ENCODE peak calls at places on chromosomes 12 and 14, in nine cellular contexts. T is NCI-H345; E is brain pericyte; L is AG20443; J is sciatic nerve; D is neural progenitor cell; U is activated naive CD4-positive, alpha-beta T cell treated with Interleukin-2 at 50 U/mL for 16 hours; R is activated CD4-positive, CD25-positive, alpha-beta regulatory T cell treated with anti-CD3 and anti-CD28 coated beads, Interleukin-2, amount 50 U/mL, for 72 hours; C is body of pancreas. K is an unnamed sample.

GRCh38 chr12:122909442-122910288 is 13.7 kb upstream of the VPS37B start:
- DNase-seq in R (no peak), E (no peak), L (no peak), J (no peak), C (peak; percentile 30), D (peak; percentile 75), T (peak; percentile 87), U (no peak), K (peak; percentile 87)

GRCh38 chr12:447132-447531 is 12.6 kb upstream of the B4GALNT3 start:
- DNase-seq in L (no peak), D (no peak), C (no peak), R (no peak), E (no peak), U (no peak), T (no peak), J (no peak), K (no peak)

GRCh38 chr12:15220961-15221885 is at the start of gene RERG:
- DNase-seq in C (peak; percentile 78), L (peak; percentile 94), R (peak; percentile 81), E (peak; percentile 45), D (peak; percentile 94), J (peak; percentile 91), U (peak; percentile 72), T (peak; percentile 88), K (peak; percentile 84)

GRCh38 chr12:50258167-50258551 is 25.2 kb downstream of the LIMA1 start:
- DNase-seq in U (no peak), D (no peak), R (no peak), T (no peak), E (no peak), L (no peak), J (no peak), C (peak; percentile 37), K (peak; percentile 53)

GRCh38 chr12:117119592-117120198 is 20.5 kb upstream of the TESC start:
- DNase-seq in U (peak; percentile 18), J (no peak), C (peak; percentile 34), D (peak; percentile 73), R (no peak), L (no peak), T (peak; percentile 39), E (no peak), K (no peak)

GRCh38 chr12:62194616-62195015 is 65.6 kb upstream of the USP15 start:
- DNase-seq in D (no peak), E (no peak), U (no peak), J (no peak), T (no peak), C (no peak), L (peak; percentile 11), R (no peak), K (no peak)

GRCh38 chr12:124684971-124685688 is 117.7 kb upstream of the NCOR2 start:
- DNase-seq in R (no peak), D (no peak), L (peak; percentile 72), J (no peak), E (peak; percentile 87), U (no peak), T (no peak), C (no peak), K (peak; percentile 56)

GRCh38 chr14:32808574-32809098 is 130.0 kb upstream of the NPAS3 start:
- DNase-seq in R (no peak), L (peak; percentile 30), U (no peak), E (peak; percentile 67), T (peak; percentile 66), J (no peak), C (peak; percentile 32), D (no peak), K (no peak)

GRCh38 chr12:6338955-6339761 is 2.7 kb downstream of the TNFRSF1A start:
- DNase-seq in E (no peak), L (no peak), C (no peak), D (no peak), U (no peak), T (no peak), J (no peak), R (no peak), K (no peak)

GRCh38 chr12:15754233-15754632 is 35.0 kb downstream of the EPS8 start:
- DNase-seq in D (no peak), U (no peak), L (peak; percentile 21), E (no peak), J (no peak), T (no peak), C (no peak), R (no peak), K (no peak)

GRCh38 chr14:81557137-81557536 is 23.5 kb upstream of the SEL1L start:
- DNase-seq in T (no peak), J (no peak), D (no peak), U (no peak), C (no peak), L (no peak), E (no peak), R (no peak), K (no peak)

GRCh38 chr12:70756791-70757190 is 119.6 kb upstream of the PTPRB start:
- DNase-seq in R (no peak), L (no peak), U (no peak), T (peak; percentile 79), D (no peak), J (no peak), E (no peak), C (no peak), K (no peak)

GRCh38 chr14:32514236-32514635 is 185.1 kb downstream of the AKAP6 start:
- DNase-seq in T (no peak), C (no peak), D (no peak), E (no peak), J (no peak), L (no peak), U (no peak), R (no peak), K (no peak)

GRCh38 chr14:104421892-104422291 is 157.7 kb upstream of the C14orf180 start:
- DNase-seq in C (no peak), D (no peak), U (no peak), T (no peak), J (peak; percentile 39), R (peak; percentile 17), E (no peak), L (no peak), K (peak; percentile 8)

GRCh38 chr14:23727566-23728335 is 91.6 kb downstream of the DHRS2 start:
- DNase-seq in T (no peak), D (peak; percentile 26), J (no peak), L (peak; percentile 79), R (no peak), C (no peak), E (no peak), U (no peak), K (peak; percentile 39)

GRCh38 chr12:40010899-40011774 is 94.7 kb downstream of the SLC2A13 start:
- DNase-seq in R (peak; percentile 31), D (peak; percentile 82), L (peak; percentile 74), E (no peak), J (no peak), U (peak; percentile 38), C (peak; percentile 53), T (peak; percentile 48), K (peak; percentile 75)

GRCh38 chr12:106919910-106920544 is 35.7 kb upstream of the TMEM263 start:
- DNase-seq in J (no peak), E (peak; percentile 27), C (peak; percentile 19), D (peak; percentile 74), R (no peak), L (peak; percentile 65), U (no peak), T (peak; percentile 53), K (peak; percentile 24)

GRCh38 chr14:39310071-39310470 is 76.4 kb downstream of the MIA2 start:
- DNase-seq in U (no peak), D (no peak), T (no peak), E (no peak), L (no peak), R (no peak), C (no peak), J (no peak), K (no peak)

GRCh38 chr14:50501642-50502041 is 30.7 kb downstream of the MAP4K5 start:
- DNase-seq in T (no peak), C (no peak), E (no peak), D (no peak), R (no peak), J (no peak), L (peak; percentile 29), U (no peak), K (no peak)

GRCh38 chr14:61530896-61531295 is 164.4 kb upstream of the HIF1A start:
- DNase-seq in L (no peak), D (no peak), T (no peak), E (no peak), R (no peak), C (no peak), J (no peak), U (no peak), K (no peak)

GRCh38 chr12:108564724-108565123 is 2.3 kb downstream of the ISCU start:
- DNase-seq in J (no peak), D (no peak), T (no peak), R (no peak), C (no peak), U (no peak), E (no peak), L (no peak), K (no peak)

GRCh38 chr12:131897276-131897675 is 2.9 kb downstream of the ULK1 start:
- DNase-seq in D (no peak), T (no peak), J (no peak), U (no peak), R (no peak), C (peak; percentile 35), L (no peak), E (no peak), K (no peak)